ENCODE peak calls at places on chromosomes 16 and 17, in ten cellular contexts. V, Q, W, J, E, C, Y, Z, A and D are unnamed samples. For H3K36me3, the result is how much of the 10 kb centered on the place peaks cover.

GRCh38 chr17:70181866-70182265 is 12.5 kb downstream of the KCNJ2 start:
- DNase-seq in A (no peak), E (no peak), Z (no peak), Y (no peak), V (no peak), W (no peak), J (no peak), Q (no peak), C (no peak), D (no peak)

GRCh38 chr17:65005858-65006257 is 50.7 kb downstream of the GNA13 start:
- DNase-seq in V (no peak), E (no peak), W (no peak), Z (no peak), J (no peak), Y (no peak), Q (no peak), C (no peak), A (no peak), D (no peak)

GRCh38 chr16:27579086-27579980 is 29.4 kb downstream of the KATNIP start:
- DNase-seq in W (no peak), Q (no peak), Z (no peak), J (no peak), C (no peak), V (no peak), Y (peak), E (no peak), A (no peak), D (no peak)

GRCh38 chr16:88772871-88773811 is 11.9 kb downstream of the PIEZO1 start:
- DNase-seq in J (no peak), W (peak), Q (peak), V (no peak), C (peak), E (no peak), A (no peak), Y (peak), Z (peak), D (peak)

GRCh38 chr16:2737238-2737605 is 15.2 kb upstream of the SRRM2 start:
- DNase-seq in Z (no peak), Y (no peak), E (no peak), A (no peak), W (no peak), Q (no peak), C (no peak), J (no peak), V (no peak), D (no peak)

GRCh38 chr17:33684714-33685113 is 391.6 kb upstream of the ASIC2 start:
- DNase-seq in Q (no peak), Z (no peak), V (no peak), C (no peak), Y (no peak), E (no peak), A (no peak), W (no peak), J (no peak), D (no peak)

GRCh38 chr17:21228111-21228510 is 14.2 kb upstream of the TMEM11 start:
- DNase-seq in Y (no peak), V (no peak), Z (no peak), A (no peak), C (no peak), E (no peak), J (no peak), W (no peak), Q (no peak), D (no peak)

GRCh38 chr16:50440991-50441390 is 72.2 kb upstream of the BRD7 start:
- DNase-seq in W (no peak), V (no peak), C (no peak), A (no peak), E (no peak), Z (no peak), Q (no peak), J (no peak), Y (no peak), D (no peak)

GRCh38 chr16:64641343-64641742 is 480.5 kb downstream of the CDH11 start:
- DNase-seq in J (no peak), A (no peak), W (no peak), V (no peak), Z (no peak), Q (no peak), Y (no peak), E (no peak), C (no peak), D (no peak)

GRCh38 chr17:36857698-36858097 is 79.6 kb upstream of the LHX1 start:
- DNase-seq in C (no peak), W (no peak), J (no peak), Z (no peak), A (no peak), V (no peak), Y (no peak), Q (no peak), E (no peak), D (no peak)

GRCh38 chr17:73551756-73552155 is 92.5 kb downstream of the SDK2 start:
- DNase-seq in C (no peak), Q (no peak), Y (no peak), W (no peak), V (no peak), E (no peak), J (peak), A (no peak), Z (no peak), D (no peak)

GRCh38 chr17:17379197-17379991 is 76.2 kb downstream of the NT5M start:
- DNase-seq in Q (no peak), Y (peak), J (no peak), E (no peak), C (peak), A (no peak), Z (no peak), V (no peak), W (no peak), D (no peak)

GRCh38 chr17:42928714-42929496 is 28.3 kb downstream of the G6PC1 start:
- DNase-seq in C (no peak), Y (peak), V (peak), E (peak), Q (peak), J (peak), W (peak), A (peak), Z (peak), D (peak)

GRCh38 chr16:28596840-28597691 is at the start of gene SULT1A2:
- DNase-seq in W (no peak), Q (no peak), Y (peak), V (peak), E (no peak), J (peak), C (no peak), Z (no peak), A (no peak), D (no peak)

GRCh38 chr16:89312194-89312593 is 94.7 kb downstream of the ZNF778 start:
- DNase-seq in Q (no peak), A (no peak), E (no peak), J (no peak), Z (no peak), V (no peak), Y (no peak), W (no peak), C (no peak), D (no peak)

GRCh38 chr17:68564415-68565111 is 36.6 kb downstream of the FAM20A start:
- DNase-seq in A (no peak), Y (no peak), E (no peak), Z (no peak), W (no peak), V (no peak), Q (no peak), C (no peak), J (no peak), D (no peak)

GRCh38 chr17:43645765-43646481 is 15.8 kb downstream of the MEOX1 start:
- DNase-seq in C (no peak), V (peak), Z (no peak), A (no peak), Q (peak), J (peak), Y (peak), E (peak), W (no peak), D (peak)

GRCh38 chr17:50719924-50720805 is 762 bp downstream of the LUC7L3 start:
- DNase-seq in A (no peak), E (no peak), J (no peak), Z (no peak), V (no peak), W (no peak), C (no peak), Y (no peak), Q (no peak), D (no peak)

GRCh38 chr17:45019177-45019711 is 32.2 kb downstream of the DCAKD start:
- DNase-seq in Z (no peak), C (no peak), Y (peak), A (peak), W (no peak), E (no peak), V (peak), J (peak), Q (peak), D (peak)

GRCh38 chr16:54511181-54511731 is 224.7 kb upstream of the IRX3 start:
- DNase-seq in Z (no peak), V (no peak), Q (no peak), Y (no peak), W (no peak), A (peak), J (no peak), C (peak), E (no peak), D (no peak)

GRCh38 chr16:21554795-21555585 is 44.4 kb upstream of the METTL9 start:
- DNase-seq in Y (peak), J (peak), Z (no peak), E (peak), A (peak), V (peak), W (peak), C (peak), Q (peak), D (peak)

GRCh38 chr17:6756425-6757012 is 673 bp downstream of the XAF1 start:
- DNase-seq in C (no peak), J (no peak), Y (no peak), Z (no peak), V (no peak), A (peak), W (no peak), Q (no peak), E (no peak), D (no peak)

GRCh38 chr16:1580956-1581355 is 30.9 kb downstream of the IFT140 start:
- DNase-seq in C (no peak), Z (no peak), Y (no peak), E (no peak), V (peak), A (no peak), J (no peak), W (no peak), Q (no peak), D (no peak)

GRCh38 chr17:27914382-27914781 is 21.2 kb upstream of the LYRM9 start:
- DNase-seq in V (no peak), Z (no peak), E (no peak), J (no peak), W (no peak), Y (no peak), C (no peak), Q (no peak), A (no peak), D (no peak)

GRCh38 chr17:79317916-79318315 is 243.3 kb downstream of the ENGASE start:
- DNase-seq in Z (no peak), V (no peak), J (no peak), E (no peak), A (no peak), W (no peak), C (no peak), Y (no peak), Q (no peak), D (no peak)

GRCh38 chr16:54586474-54587175 is 300.0 kb upstream of the IRX3 start:
- DNase-seq in Q (peak), Y (no peak), C (no peak), A (no peak), J (no peak), Z (no peak), E (no peak), W (no peak), V (no peak), D (no peak)

GRCh38 chr17:42392664-42393415 is 4.6 kb upstream of the STAT3 start:
- DNase-seq in C (no peak), Y (no peak), W (no peak), A (no peak), E (no peak), Z (no peak), V (no peak), Q (no peak), J (no peak), D (no peak)

GRCh38 chr17:38400286-38400685 is 28.0 kb upstream of the ARHGAP23 start:
- DNase-seq in J (no peak), W (no peak), A (no peak), Z (no peak), Q (no peak), Y (no peak), V (no peak), C (no peak), E (no peak), D (no peak)

GRCh38 chr17:38397227-38397626 is 31.0 kb upstream of the ARHGAP23 start:
- DNase-seq in Q (no peak), V (no peak), W (no peak), E (no peak), C (no peak), J (no peak), A (no peak), Y (no peak), Z (no peak), D (no peak)

DNA sequence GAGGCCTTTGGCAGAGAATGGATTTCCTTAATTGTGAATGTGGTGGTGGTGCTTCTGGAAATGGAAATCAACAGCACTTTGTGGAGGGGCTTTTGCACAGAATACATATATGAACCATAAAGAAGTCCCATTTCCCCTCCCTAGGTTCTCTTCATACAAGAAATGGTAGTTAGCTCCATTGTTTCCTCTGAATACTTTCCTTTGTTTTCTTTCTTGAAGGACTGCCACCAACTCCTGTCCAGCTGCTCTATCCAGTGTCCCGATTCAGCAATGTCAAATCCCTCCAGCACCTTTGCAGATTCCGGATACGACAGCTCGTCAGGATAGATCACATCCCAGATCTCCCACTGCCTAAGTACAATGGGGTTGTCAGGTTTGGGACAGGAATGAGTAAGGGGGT is 33.2 kb upstream of the ARHGAP23 start:
- DNase-seq in C (no peak), Q (no peak), Y (no peak), J (no peak), W (no peak), A (no peak), E (no peak), V (no peak), Z (no peak), D (no peak)
- H3K36me3 ChIP-seq in C (under half), Q (half or more), Y (under half), J (under half), W (under half), A (half or more), E (under half), V (under half), Z (under half), D (under half)

GRCh38 chr17:78058001-78058400 is 70.6 kb downstream of the TMC6 start:
- DNase-seq in Q (no peak), W (no peak), V (no peak), A (no peak), C (no peak), Y (no peak), Z (no peak), E (no peak), J (no peak), D (no peak)

GRCh38 chr17:78058581-78058980 is 70.0 kb downstream of the TMC6 start:
- DNase-seq in Y (no peak), W (no peak), V (no peak), C (no peak), Z (no peak), J (no peak), Q (no peak), A (no peak), E (no peak), D (no peak)

GRCh38 chr17:78064708-78065107 is 63.8 kb downstream of the TMC6 start:
- DNase-seq in C (no peak), V (no peak), W (no peak), Z (no peak), Q (no peak), A (no peak), J (no peak), Y (no peak), E (no peak), D (no peak)

DNA sequence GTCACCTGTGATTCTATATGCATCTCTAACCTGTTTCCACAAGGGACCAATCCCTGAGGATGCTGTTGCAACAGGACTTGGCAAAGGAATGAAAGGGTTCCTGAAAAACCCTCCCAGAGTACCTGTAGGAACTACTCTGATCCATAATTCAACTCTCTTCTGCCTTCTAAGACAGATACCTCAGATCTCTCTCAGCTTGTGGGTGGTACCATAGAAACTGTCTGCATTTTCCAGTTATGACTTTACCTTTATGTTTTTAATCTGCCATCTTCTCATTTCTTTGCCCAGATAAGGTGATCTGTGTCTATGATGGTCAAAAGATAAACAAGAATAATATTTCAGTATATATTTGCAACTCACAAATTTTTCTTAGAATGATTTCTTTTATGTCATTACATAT is 65.1 kb downstream of the TMC6 start:
- DNase-seq in Q (no peak), J (no peak), Z (no peak), Y (no peak), C (no peak), E (no peak), W (no peak), A (no peak), V (no peak), D (no peak)
- H3K27ac ChIP-seq in Q (no peak), J (no peak), Z (no peak), Y (no peak), C (no peak), E (no peak), W (no peak), A (no peak), V (no peak), D (no peak)

GRCh38 chr17:82944990-82945389 is 105.2 kb upstream of the ZNF750 start:
- DNase-seq in A (no peak), E (no peak), C (no peak), J (no peak), Q (no peak), Y (no peak), V (no peak), Z (no peak), W (no peak), D (no peak)

GRCh38 chr17:82941021-82942001 is 101.5 kb upstream of the ZNF750 start:
- DNase-seq in J (no peak), V (no peak), C (no peak), W (no peak), Y (no peak), Z (no peak), A (no peak), E (no peak), Q (no peak), D (peak)

GRCh38 chr17:82943751-82944150 is 103.9 kb upstream of the ZNF750 start:
- DNase-seq in E (no peak), C (no peak), Y (no peak), J (no peak), Z (no peak), Q (no peak), V (no peak), W (no peak), A (no peak), D (peak)

GRCh38 chr17:82942166-82943130 is 102.6 kb upstream of the ZNF750 start:
- DNase-seq in V (no peak), Y (no peak), E (no peak), J (no peak), Q (no peak), Z (no peak), W (no peak), A (no peak), C (no peak), D (peak)

GRCh38 chr17:82943339-82943738 is 103.5 kb upstream of the ZNF750 start:
- DNase-seq in W (no peak), J (no peak), Q (no peak), Y (no peak), A (no peak), V (no peak), C (no peak), E (no peak), Z (no peak), D (no peak)
- H3K36me3 ChIP-seq in W (under half), J (under half), Q (half or more), Y (under half), A (half or more), V (under half), C (half or more), E (under half), Z (under half), D (under half)

GRCh38 chr17:75442168-75443103 is 14.0 kb upstream of the TMEM94 start:
- DNase-seq in C (peak), Y (no peak), Q (no peak), J (no peak), E (no peak), Z (no peak), V (no peak), W (no peak), A (no peak), D (no peak)

GRCh38 chr17:75439287-75439686 is 17.1 kb upstream of the TMEM94 start:
- DNase-seq in Y (no peak), Z (no peak), V (no peak), A (no peak), W (no peak), Q (no peak), C (no peak), J (no peak), E (no peak), D (no peak)

DNA sequence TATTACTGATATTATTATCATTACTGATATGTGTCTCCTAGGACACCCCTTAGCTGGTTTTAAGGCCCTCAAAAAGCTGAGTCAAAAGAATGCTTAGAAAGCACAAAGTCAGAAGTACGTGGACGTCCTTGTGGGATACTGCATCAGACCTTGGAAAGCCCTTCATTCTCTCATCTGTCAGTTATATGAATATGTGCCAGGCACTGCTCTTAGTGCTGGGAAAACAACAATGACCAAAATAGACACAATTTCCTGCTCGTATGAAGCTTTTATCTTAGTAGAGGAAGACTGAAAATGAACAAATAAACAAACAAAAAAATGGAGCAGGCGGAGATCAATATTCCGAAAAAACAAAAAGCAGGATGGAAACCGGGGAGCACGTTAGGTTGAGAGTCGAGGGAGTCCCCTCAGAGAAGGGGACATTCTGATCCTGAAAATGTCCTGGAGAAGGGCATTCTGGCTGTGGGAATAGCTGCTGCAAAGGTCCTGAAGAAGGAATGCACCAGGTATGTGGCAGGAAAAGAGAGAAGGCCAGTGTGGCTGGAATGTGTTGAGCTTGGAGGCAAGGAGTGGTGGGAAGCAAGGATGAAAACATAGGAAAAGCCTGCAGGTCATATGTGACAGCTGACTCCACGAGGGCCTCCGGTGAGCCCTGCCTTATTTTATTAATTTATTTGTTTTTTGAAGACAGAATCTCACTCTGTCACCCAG is 15.5 kb upstream of the TMEM94 start:
- DNase-seq in Z (no peak), Y (no peak), J (no peak), W (no peak), A (no peak), Q (peak), C (no peak), E (no peak), V (no peak), D (no peak)
- H3K27ac ChIP-seq in Z (peak), Y (no peak), J (no peak), W (no peak), A (no peak), Q (peak), C (peak), E (peak), V (no peak), D (no peak)

GRCh38 chr16:87705780-87706277 is 60.0 kb downstream of the KLHDC4 start:
- DNase-seq in Z (no peak), C (no peak), J (no peak), Y (peak), Q (no peak), V (no peak), W (no peak), A (no peak), E (no peak), D (no peak)
- H3K36me3 ChIP-seq in Z (under half), C (under half), J (under half), Y (under half), Q (half or more), V (under half), W (under half), A (half or more), E (under half), D (under half)

DNA sequence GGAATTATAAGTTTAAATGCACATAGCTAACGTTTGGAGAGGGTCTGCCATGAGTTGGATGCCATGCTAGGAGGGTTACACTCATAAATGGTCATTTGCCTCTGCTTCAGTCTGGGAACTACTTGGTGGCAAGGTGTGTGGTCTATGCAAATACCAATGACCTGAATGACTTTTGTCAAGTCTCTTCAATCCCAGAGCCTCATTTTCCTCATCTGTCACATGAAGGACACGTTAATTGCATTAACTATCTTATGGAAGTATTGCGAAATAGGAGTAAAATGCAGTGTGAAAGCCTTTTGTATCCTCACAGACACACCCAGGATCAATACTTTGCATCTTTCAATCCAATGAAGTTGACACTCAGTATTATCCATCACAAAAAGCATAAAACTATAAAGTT is 62.8 kb downstream of the CDK5R1 start:
- DNase-seq in Z (no peak), J (no peak), A (no peak), E (no peak), W (no peak), Q (no peak), C (no peak), V (no peak), Y (no peak), D (no peak)
- H3K27ac ChIP-seq in Z (no peak), J (no peak), A (no peak), E (no peak), W (no peak), Q (no peak), C (no peak), V (no peak), Y (no peak), D (no peak)